ENCODE peak calls at places on chromosomes 12 and 14, in seven cellular contexts. X, I, R, B, W, G and C are unnamed samples.

GRCh38 chr12:97359291-97359690 is 103.3 kb upstream of the RMST start:
- DNase-seq in R (no peak), B (no peak), G (no peak), W (no peak), I (no peak), X (no peak), C (no peak)

GRCh38 chr14:100537701-100538565 is 49.3 kb downstream of the BEGAIN start:
- DNase-seq in W (no peak), B (peak), G (peak), I (peak), R (no peak), X (peak), C (peak)

GRCh38 chr12:13368971-13369370 is 172.4 kb downstream of the EMP1 start:
- DNase-seq in I (no peak), G (no peak), W (no peak), X (no peak), R (no peak), B (no peak), C (no peak)

GRCh38 chr14:92433407-92433806 is 80.2 kb upstream of the RIN3 start:
- DNase-seq in B (no peak), I (no peak), R (no peak), G (no peak), W (no peak), X (no peak), C (no peak)

GRCh38 chr14:104254735-104255400 is 116.5 kb downstream of the KIF26A start:
- DNase-seq in R (no peak), B (no peak), W (no peak), G (no peak), I (no peak), X (no peak), C (no peak)

GRCh38 chr12:111457577-111457976 is 51.9 kb downstream of the SH2B3 start:
- DNase-seq in X (no peak), B (no peak), W (no peak), G (peak), R (no peak), I (no peak), C (no peak)

GRCh38 chr12:13275366-13275765 is 78.8 kb downstream of the EMP1 start:
- DNase-seq in G (no peak), B (no peak), W (no peak), I (no peak), R (peak), X (no peak), C (no peak)

GRCh38 chr12:32051511-32052299 is 54.9 kb upstream of the BICD1 start:
- DNase-seq in B (no peak), I (no peak), X (no peak), W (no peak), G (no peak), R (peak), C (no peak)

GRCh38 chr12:60194682-60195081 is 598.9 kb downstream of the SLC16A7 start:
- DNase-seq in B (no peak), G (no peak), W (no peak), R (peak), I (no peak), X (no peak), C (no peak)

GRCh38 chr12:49585477-49586445 is 17.8 kb upstream of the MCRS1 start:
- DNase-seq in B (no peak), I (no peak), G (no peak), X (no peak), W (no peak), R (no peak), C (no peak)

GRCh38 chr12:111404362-111405148 is 1.2 kb upstream of the SH2B3 start:
- DNase-seq in G (no peak), W (no peak), R (peak), X (no peak), I (peak), B (no peak), C (no peak)

GRCh38 chr12:117453961-117454360 is 92.5 kb upstream of the NOS1 start:
- DNase-seq in W (no peak), R (no peak), I (no peak), G (no peak), X (no peak), B (no peak), C (no peak)

GRCh38 chr12:82708056-82708455 is 21.4 kb downstream of the TMTC2 start:
- DNase-seq in G (no peak), W (no peak), B (no peak), I (no peak), R (no peak), X (no peak), C (no peak)

DNA sequence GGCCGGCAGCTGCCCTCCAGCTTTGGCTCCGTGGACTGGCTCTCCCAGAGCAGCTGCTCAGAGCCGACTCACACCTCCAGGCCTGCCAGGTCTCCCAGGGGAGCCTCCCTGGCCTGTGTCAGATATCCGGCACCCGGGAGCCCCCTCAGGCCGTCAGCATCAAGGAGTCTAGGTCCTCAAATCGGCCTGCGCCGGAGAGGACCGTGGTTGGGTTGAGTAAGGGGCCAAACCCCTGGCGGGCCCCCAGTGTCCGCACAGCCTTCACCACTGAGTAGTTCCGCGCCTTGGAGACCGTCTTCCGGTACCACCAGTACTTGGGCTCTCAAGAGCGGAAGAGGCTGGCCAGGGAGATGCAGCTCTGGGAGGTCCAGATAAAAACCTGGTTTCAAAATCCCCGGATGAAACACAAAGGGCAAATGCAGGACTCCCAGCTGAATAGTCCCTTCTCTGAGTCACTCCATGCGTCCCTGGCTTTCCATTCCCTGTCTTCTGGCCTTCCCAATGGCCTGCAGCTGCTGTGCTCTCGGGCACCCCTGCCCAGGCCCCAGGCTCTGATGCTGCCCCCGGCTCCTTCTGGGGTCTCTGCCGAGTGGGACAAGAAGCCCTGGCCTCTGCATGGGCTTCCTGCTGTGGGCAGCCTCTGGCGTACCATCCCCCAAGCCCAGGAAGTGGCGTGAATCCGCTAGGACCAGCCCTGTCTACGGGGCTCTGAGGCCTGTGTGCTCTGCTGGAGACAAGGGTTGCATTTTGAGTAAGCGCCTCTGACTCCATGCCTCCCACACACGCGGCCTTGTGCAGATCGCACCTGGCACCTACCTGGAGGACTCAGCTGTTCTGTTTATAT is 245.1 kb upstream of the ATXN7L3B start:
- DNase-seq in G (no peak), W (no peak), B (peak), R (no peak), I (no peak), X (no peak), C (no peak)
- TF ChIP-seq POLR2A in G (no peak), W (no peak), B (no peak), R (no peak), I (no peak), X (no peak), C (no peak)

GRCh38 chr14:97620071-97620470 is 822.9 kb downstream of the VRK1 start:
- DNase-seq in R (no peak), X (no peak), I (no peak), G (no peak), B (no peak), W (no peak), C (no peak)
- H3K4me3 ChIP-seq in R (no peak), X (no peak), I (no peak), G (no peak), B (no peak), W (no peak), C (no peak)

GRCh38 chr12:94749890-94750289 is 99.5 kb upstream of the TMCC3 start:
- DNase-seq in G (no peak), W (no peak), B (no peak), I (no peak), X (no peak), R (no peak), C (no peak)

GRCh38 chr12:94748726-94749421 is 98.5 kb upstream of the TMCC3 start:
- DNase-seq in R (no peak), W (no peak), I (no peak), X (no peak), B (no peak), G (no peak), C (no peak)

GRCh38 chr12:94750891-94751290 is 100.5 kb upstream of the TMCC3 start:
- DNase-seq in R (no peak), B (no peak), I (no peak), X (no peak), G (no peak), W (no peak), C (no peak)

GRCh38 chr12:94753071-94753779 is 102.9 kb upstream of the TMCC3 start:
- DNase-seq in W (no peak), G (no peak), I (no peak), X (no peak), R (no peak), B (no peak), C (no peak)

GRCh38 chr12:94754653-94755052 is 104.3 kb upstream of the TMCC3 start:
- DNase-seq in I (no peak), W (no peak), R (no peak), X (no peak), B (no peak), G (no peak), C (no peak)
- TF ChIP-seq CTCF in I (no peak), W (no peak), R (peak), X (no peak), B (no peak), G (no peak), C (no peak)

GRCh38 chr12:121209629-121210572 is at the start of gene P2RX4:
- DNase-seq in R (peak), B (peak), W (peak), X (peak), G (peak), I (peak), C (peak)
- TF ChIP-seq POLR2A in R (peak), B (peak), W (no peak), X (peak), G (peak), I (no peak), C (peak)

DNA sequence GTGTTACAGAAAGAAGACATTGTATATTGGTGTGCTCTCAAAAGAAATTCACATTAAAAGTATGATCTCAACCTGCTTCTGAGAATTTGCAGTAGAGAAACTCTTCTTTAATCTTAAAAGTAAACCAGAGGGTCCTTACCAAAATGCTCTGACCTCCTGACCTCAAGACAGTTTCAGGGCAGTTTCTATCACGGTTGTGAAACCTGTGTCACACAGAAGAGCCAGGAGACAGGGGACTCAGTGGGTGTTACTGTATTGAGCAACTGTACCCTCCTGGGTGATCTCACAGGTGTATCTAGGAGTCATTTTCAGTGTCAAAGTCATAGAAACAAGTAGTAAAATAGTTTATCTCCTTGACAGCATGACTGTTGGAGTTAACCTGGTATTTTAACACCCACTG is 178.0 kb downstream of the GRIP1 start:
- DNase-seq in R (no peak), W (no peak), I (no peak), B (no peak), X (no peak), G (no peak), C (no peak)
- H3K4me3 ChIP-seq in R (no peak), W (no peak), I (no peak), B (no peak), X (no peak), G (no peak), C (no peak)

DNA sequence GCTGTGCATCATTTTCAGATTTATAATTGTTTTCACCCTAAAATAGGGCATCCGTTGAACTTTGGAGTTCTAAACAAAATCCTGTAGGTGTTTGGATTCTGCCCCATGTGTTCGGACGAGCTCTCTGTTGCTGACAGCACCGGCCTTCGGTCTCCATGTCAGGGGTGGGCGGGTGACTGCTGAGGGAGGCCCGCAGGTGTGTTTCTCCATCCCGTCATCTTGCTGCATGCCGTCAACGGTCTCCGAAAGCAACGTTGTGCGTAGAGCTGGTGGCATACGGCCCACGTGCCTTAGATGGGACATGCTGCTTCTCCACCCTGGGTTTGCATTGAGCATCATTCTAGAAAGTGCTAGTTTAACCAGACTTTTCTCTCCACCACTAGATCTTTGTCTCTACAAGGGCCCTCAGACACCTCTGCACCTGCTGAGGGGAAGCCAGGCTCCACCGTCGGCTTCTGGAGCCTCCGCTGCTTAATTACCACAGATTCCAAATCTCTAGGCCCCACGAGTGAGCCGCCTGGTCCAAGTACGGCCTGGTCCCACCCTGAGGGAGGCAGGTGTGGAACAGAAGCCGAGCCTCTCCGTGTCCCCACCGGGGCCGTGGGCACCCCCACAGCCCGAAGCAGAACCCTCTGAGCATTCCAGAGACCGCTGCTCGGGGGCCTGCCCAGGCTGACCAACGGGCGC is 15.7 kb upstream of the AMN start:
- DNase-seq in B (no peak), R (no peak), X (no peak), G (no peak), W (no peak), I (no peak), C (no peak)
- TF ChIP-seq CTCF in B (no peak), R (no peak), X (no peak), G (no peak), W (no peak), I (no peak), C (no peak)

GRCh38 chr12:128804762-128805161 is 19.0 kb downstream of the SLC15A4 start:
- DNase-seq in I (no peak), W (no peak), G (no peak), R (no peak), X (no peak), B (no peak), C (peak)

GRCh38 chr12:128806573-128806972 is 17.2 kb downstream of the SLC15A4 start:
- DNase-seq in X (no peak), R (no peak), G (no peak), I (no peak), B (no peak), W (no peak), C (peak)

GRCh38 chr12:128808651-128809050 is 15.1 kb downstream of the SLC15A4 start:
- DNase-seq in I (no peak), B (no peak), G (no peak), X (no peak), W (peak), R (no peak), C (no peak)

GRCh38 chr12:128810182-128811127 is 13.3 kb downstream of the SLC15A4 start:
- DNase-seq in I (peak), G (no peak), W (peak), B (no peak), R (no peak), X (no peak), C (peak)

GRCh38 chr12:128807161-128807724 is 16.5 kb downstream of the SLC15A4 start:
- DNase-seq in X (no peak), W (no peak), G (no peak), B (no peak), R (no peak), I (no peak), C (peak)
- TF ChIP-seq POLR2A in X (no peak), W (no peak), G (no peak), B (no peak), R (no peak), I (no peak), C (no peak)

DNA sequence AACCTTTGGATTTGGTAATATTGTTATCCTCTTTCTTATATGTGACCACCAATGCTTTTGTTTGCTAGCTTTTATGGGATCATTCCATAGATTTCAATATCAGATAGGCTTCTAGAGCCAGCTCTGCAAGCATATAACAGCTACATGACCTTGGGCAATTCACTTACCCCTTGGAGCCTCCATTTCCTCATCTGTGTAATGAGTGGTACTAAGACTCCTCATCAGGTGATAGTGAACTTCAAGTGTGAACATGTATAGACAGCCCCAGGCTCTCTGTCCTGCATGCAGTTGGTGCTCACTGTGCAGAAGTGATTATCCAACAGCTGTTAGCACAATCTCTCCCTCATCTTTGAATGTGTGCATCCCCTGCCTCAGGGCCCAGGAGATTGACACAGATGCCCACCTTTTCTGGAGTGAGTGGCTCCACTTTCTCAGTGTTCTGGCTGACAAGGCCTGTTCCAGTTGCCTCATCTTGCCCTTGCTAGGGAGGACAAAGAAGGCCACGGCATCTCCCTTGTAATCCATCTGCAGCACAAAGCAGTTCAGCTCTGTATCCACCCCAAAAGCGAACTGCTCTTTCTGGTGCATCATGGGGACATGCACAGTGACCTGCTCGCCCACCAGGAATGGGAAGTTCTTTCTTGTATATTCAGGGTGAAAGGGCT is 9.2 kb downstream of the SERPINA9 start:
- DNase-seq in B (no peak), I (no peak), G (no peak), X (no peak), W (no peak), R (no peak), C (no peak)
- H3K4me3 ChIP-seq in B (no peak), I (no peak), G (no peak), X (no peak), W (no peak), R (no peak), C (no peak)

GRCh38 chr12:8499616-8500015 is 13.7 kb upstream of the CLEC4D start:
- DNase-seq in X (no peak), G (no peak), I (no peak), B (no peak), R (no peak), W (no peak), C (no peak)
- TF ChIP-seq CTCF in X (no peak), G (no peak), I (no peak), B (no peak), R (no peak), W (no peak), C (no peak)

GRCh38 chr12:103962493-103962892 is 3.2 kb upstream of the TDG start:
- DNase-seq in B (no peak), W (no peak), R (no peak), X (no peak), G (no peak), I (no peak), C (no peak)
- TF ChIP-seq POLR2A in B (no peak), W (no peak), R (no peak), X (no peak), G (no peak), I (no peak), C (no peak)